ENCODE peak calls at places on chromosomes 5 and 9, in eight cellular contexts. C is NCI-H1105; V is activated naive CD8-positive, alpha-beta T cell treated with anti-CD3 and anti-CD28 coated beads for 36 hours; D is A549; M is type B pancreatic cell; Z is NCI-H1092 treated with DMSO at 0.1 percent for 48 hours; G is cortex of kidney; P is neural crest cell. I is an unnamed sample.

GRCh38 chr5:1564182-1564748 is 40.5 kb upstream of the LPCAT1 start:
- DNase-seq in D (no peak), C (no peak), V (no peak), G (no peak), M (no peak), P (no peak), Z (no peak), I (no peak)

GRCh38 chr5:13946111-13946510 is 1.6 kb upstream of the DNAH5 start:
- DNase-seq in P (no peak), M (no peak), C (no peak), D (no peak), Z (no peak), G (no peak), V (no peak), I (no peak)

GRCh38 chr5:3329427-3329826 is 266.2 kb upstream of the IRX1 start:
- DNase-seq in G (no peak), C (no peak), P (no peak), Z (no peak), V (no peak), M (no peak), D (no peak), I (no peak)

GRCh38 chr5:134552301-134552700 is 26.8 kb downstream of the JADE2 start:
- DNase-seq in V (no peak), D (peak; percentile 62), Z (no peak), G (no peak), M (no peak), C (no peak), P (no peak), I (no peak)

GRCh38 chr5:175059687-175060194 is 335.4 kb downstream of the MSX2 start:
- DNase-seq in C (peak; percentile 68), P (peak; percentile 63), V (peak; percentile 28), D (peak; percentile 58), Z (peak; percentile 31), M (peak; percentile 74), G (no peak), I (peak; percentile 6)

GRCh38 chr9:4862506-4863250 is 69.9 kb downstream of the RCL1 start:
- DNase-seq in C (no peak), P (no peak), D (no peak), M (no peak), Z (no peak), V (no peak), G (no peak), I (no peak)

GRCh38 chr5:141486091-141486490 is 1.3 kb downstream of the PCDHGC4 start:
- DNase-seq in D (no peak), Z (no peak), G (no peak), V (no peak), C (no peak), P (no peak), M (no peak), I (peak; percentile 7)

GRCh38 chr9:89992326-89993208 is 387.8 kb downstream of the GADD45G start:
- DNase-seq in V (no peak), C (no peak), M (no peak), P (no peak), D (no peak), Z (no peak), G (no peak), I (no peak)

GRCh38 chr5:104018299-104018698 is 455.7 kb upstream of the NUDT12 start:
- DNase-seq in Z (no peak), C (no peak), V (no peak), M (no peak), P (no peak), G (no peak), D (no peak), I (no peak)

GRCh38 chr5:176337913-176338312 is 23.7 kb downstream of the KIAA1191 start:
- DNase-seq in D (no peak), P (no peak), V (no peak), G (no peak), C (no peak), M (no peak), Z (no peak), I (no peak)

GRCh38 chr9:80784647-80785046 is 904.7 kb downstream of the TLE1 start:
- DNase-seq in D (no peak), C (no peak), V (no peak), Z (no peak), G (no peak), P (no peak), M (no peak), I (no peak)

GRCh38 chr5:40165789-40166728 is 513.7 kb upstream of the PTGER4 start:
- DNase-seq in Z (no peak), G (no peak), P (no peak), C (no peak), D (peak; percentile 15), M (no peak), V (no peak), I (no peak)

GRCh38 chr5:58294598-58295298 is 165.1 kb downstream of the PLK2 start:
- DNase-seq in C (no peak), V (no peak), Z (no peak), G (no peak), D (no peak), M (no peak), P (no peak), I (no peak)

GRCh38 chr5:170482511-170482910 is 21.3 kb upstream of the KCNIP1 start:
- DNase-seq in M (no peak), C (no peak), P (no peak), Z (no peak), G (no peak), D (no peak), V (no peak), I (no peak)

GRCh38 chr9:89929721-89930480 is 325.1 kb downstream of the GADD45G start:
- DNase-seq in D (no peak), G (no peak), P (no peak), M (no peak), C (no peak), Z (peak; percentile 57), V (no peak), I (no peak)

GRCh38 chr5:60173672-60174071 is 280.1 kb upstream of the PDE4D start:
- DNase-seq in M (no peak), D (no peak), Z (no peak), P (no peak), V (no peak), G (no peak), C (no peak), I (no peak)

GRCh38 chr9:3912817-3913216 is 387.0 kb upstream of the RFX3 start:
- DNase-seq in P (no peak), Z (no peak), M (no peak), C (no peak), G (no peak), V (no peak), D (no peak), I (no peak)

GRCh38 chr9:137956688-137957385 is 79.3 kb downstream of the CACNA1B start:
- DNase-seq in V (no peak), G (no peak), Z (no peak), P (no peak), C (no peak), D (peak; percentile 22), M (no peak), I (no peak)

GRCh38 chr5:150473673-150474358 is 24.3 kb upstream of the RPS14 start:
- DNase-seq in P (no peak), G (no peak), D (peak; percentile 90), C (no peak), Z (no peak), V (no peak), M (no peak), I (no peak)

GRCh38 chr5:3886521-3887461 is 291.2 kb downstream of the IRX1 start:
- DNase-seq in Z (no peak), G (no peak), D (no peak), V (no peak), P (no peak), C (peak; percentile 3), M (no peak), I (no peak)

GRCh38 chr5:112548246-112548982 is 129.3 kb upstream of the EPB41L4A start:
- DNase-seq in P (no peak), D (peak; percentile 27), M (no peak), Z (no peak), G (no peak), C (no peak), V (no peak), I (no peak)

GRCh38 chr5:79032031-79032711 is 37.3 kb downstream of the DMGDH start:
- DNase-seq in Z (no peak), M (no peak), C (no peak), P (no peak), V (no peak), G (no peak), D (no peak), I (no peak)

GRCh38 chr5:41193462-41194166 is 19.7 kb downstream of the C6 start:
- DNase-seq in M (no peak), D (peak; percentile 21), V (no peak), P (no peak), C (no peak), G (no peak), Z (peak; percentile 6), I (no peak)

GRCh38 chr9:112861638-112862555 is 28.8 kb downstream of the SLC46A2 start:
- DNase-seq in G (no peak), P (no peak), M (no peak), V (no peak), Z (no peak), D (no peak), C (no peak), I (no peak)

GRCh38 chr5:126464016-126464415 is 40.8 kb downstream of the GRAMD2B start:
- DNase-seq in M (no peak), D (no peak), Z (no peak), V (no peak), C (no peak), G (no peak), P (no peak), I (no peak)

GRCh38 chr5:138602371-138603000 is 27.3 kb upstream of the HSPA9 start:
- DNase-seq in M (no peak), P (no peak), D (no peak), C (no peak), Z (peak; percentile 22), G (no peak), V (no peak), I (no peak)

GRCh38 chr5:57292336-57292735 is 118.5 kb downstream of the GPBP1 start:
- DNase-seq in Z (no peak), M (no peak), D (no peak), C (no peak), V (no peak), P (no peak), G (no peak), I (no peak)

GRCh38 chr5:84564311-84564710 is 179.6 kb upstream of the EDIL3 start:
- DNase-seq in M (no peak), Z (no peak), V (no peak), G (no peak), D (no peak), C (no peak), P (no peak), I (no peak)

GRCh38 chr5:129361441-129362025 is 98.6 kb upstream of the ADAMTS19 start:
- DNase-seq in M (no peak), D (peak; percentile 10), P (no peak), Z (no peak), C (no peak), V (no peak), G (no peak), I (no peak)

GRCh38 chr5:1660037-1660400 is 136.3 kb upstream of the LPCAT1 start:
- DNase-seq in M (peak; percentile 67), D (no peak), V (no peak), G (no peak), P (no peak), C (no peak), Z (no peak), I (peak; percentile 14)

I was measured in GM20000.